ENCODE peak calls at places on chromosome 17, in five cellular contexts. P, R, I, D and S are unnamed samples.

GRCh38 chr17:29929006-29929543 is 953 bp downstream of the SSH2 start:
- DNase-seq in P (peak; percentile 38), R (no peak), I (peak; percentile 57), D (peak; percentile 7), S (no peak)

GRCh38 chr17:73103661-73104335 is 11.3 kb upstream of the SLC39A11 start:
- DNase-seq in P (no peak), R (no peak), I (no peak), D (peak; percentile 47), S (no peak)

GRCh38 chr17:39177256-39177655 is 11.3 kb upstream of the ARL5C start:
- DNase-seq in P (peak; percentile 59), R (peak; percentile 94), I (peak; percentile 73), D (no peak), S (no peak)

GRCh38 chr17:74152591-74153455 is 50.7 kb upstream of the RPL38 start:
- DNase-seq in P (peak; percentile 91), R (no peak), I (no peak), D (no peak), S (no peak)

GRCh38 chr17:31789707-31790505 is 69.1 kb downstream of the COPRS start:
- DNase-seq in P (no peak), R (no peak), I (no peak), D (no peak), S (peak; percentile 22)

GRCh38 chr17:57308543-57309186 is 52.3 kb downstream of the MSI2 start:
- DNase-seq in P (no peak), R (no peak), I (no peak), D (no peak), S (no peak)

GRCh38 chr17:31702040-31702439 is 157.0 kb downstream of the COPRS start:
- DNase-seq in P (no peak), R (no peak), I (no peak), D (no peak), S (no peak)

GRCh38 chr17:58377005-58377660 is 25.1 kb upstream of the SUPT4H1 start:
- DNase-seq in P (no peak), R (no peak), I (no peak), D (no peak), S (no peak)

GRCh38 chr17:32936894-32937500 is 9.0 kb downstream of the TMEM98 start:
- DNase-seq in P (peak; percentile 80), R (peak; percentile 92), I (peak; percentile 69), D (peak; percentile 49), S (peak; percentile 35)

GRCh38 chr17:78131172-78132085 is 858 bp downstream of the TMC8 start:
- DNase-seq in P (peak; percentile 81), R (no peak), I (no peak), D (no peak), S (no peak)

GRCh38 chr17:869567-870530 is 87.7 kb downstream of the MRM3 start:
- DNase-seq in P (no peak), R (no peak), I (peak; percentile 56), D (peak; percentile 37), S (no peak)

GRCh38 chr17:39996162-39996561 is 15.6 kb downstream of the PSMD3 start:
- DNase-seq in P (no peak), R (no peak), I (no peak), D (no peak), S (no peak)

GRCh38 chr17:68734911-68735310 is 133.7 kb upstream of the FAM20A start:
- DNase-seq in P (no peak), R (no peak), I (no peak), D (no peak), S (no peak)

GRCh38 chr17:46976626-46977270 is 2.3 kb downstream of the RPRML start:
- DNase-seq in P (no peak), R (no peak), I (peak; percentile 48), D (no peak), S (no peak)

GRCh38 chr17:79925242-79925957 is 86.2 kb upstream of the CBX4 start:
- DNase-seq in P (no peak), R (no peak), I (peak; percentile 69), D (no peak), S (no peak)

GRCh38 chr17:82826956-82827355 is 12.9 kb downstream of the ZNF750 start:
- DNase-seq in P (no peak), R (no peak), I (no peak), D (no peak), S (no peak)

GRCh38 chr17:80523054-80523744 is 21.4 kb upstream of the RPTOR start:
- DNase-seq in P (no peak), R (no peak), I (no peak), D (no peak), S (no peak)

GRCh38 chr17:62703776-62704380 is 76.4 kb downstream of the MRC2 start:
- DNase-seq in P (peak; percentile 96), R (peak; percentile 88), I (peak; percentile 74), D (no peak), S (peak; percentile 81)

GRCh38 chr17:78013683-78014467 is 55.4 kb downstream of the TNRC6C start:
- DNase-seq in P (peak; percentile 71), R (peak; percentile 44), I (peak; percentile 73), D (peak; percentile 65), S (no peak)

GRCh38 chr17:39751016-39751543 is 13.3 kb downstream of the GRB7 start:
- DNase-seq in P (no peak), R (no peak), I (no peak), D (no peak), S (no peak)

GRCh38 chr17:36127882-36128369 is 24.3 kb downstream of the CCL4 start:
- DNase-seq in P (no peak), R (no peak), I (no peak), D (no peak), S (no peak)

GRCh38 chr17:81090361-81091133 is 55.6 kb downstream of the BAIAP2 start:
- DNase-seq in P (peak; percentile 83), R (peak; percentile 77), I (peak; percentile 44), D (no peak), S (no peak)

GRCh38 chr17:20066253-20066652 is 57.1 kb downstream of the SPECC1 start:
- DNase-seq in P (no peak), R (no peak), I (peak; percentile 84), D (peak; percentile 38), S (no peak)

GRCh38 chr17:37717627-37718382 is 27.1 kb downstream of the HNF1B start:
- DNase-seq in P (no peak), R (no peak), I (no peak), D (no peak), S (no peak)

GRCh38 chr17:63785556-63785955 is 11.6 kb downstream of the DDX42 start:
- DNase-seq in P (no peak), R (no peak), I (no peak), D (no peak), S (no peak)

GRCh38 chr17:63439682-63440081 is 6.4 kb downstream of the CYB561 start:
- DNase-seq in P (no peak), R (no peak), I (no peak), D (no peak), S (no peak)

GRCh38 chr17:78903101-78903779 is at the start of gene CEP295NL:
- DNase-seq in P (peak; percentile 78), R (no peak), I (peak; percentile 57), D (no peak), S (no peak)

GRCh38 chr17:75476274-75476673 is 19.8 kb downstream of the TMEM94 start:
- DNase-seq in P (no peak), R (no peak), I (no peak), D (peak; percentile 29), S (no peak)

GRCh38 chr17:66661411-66661843 is 173.5 kb upstream of the CACNG5 start:
- DNase-seq in P (no peak), R (no peak), I (peak; percentile 77), D (peak; percentile 25), S (no peak)

DNA sequence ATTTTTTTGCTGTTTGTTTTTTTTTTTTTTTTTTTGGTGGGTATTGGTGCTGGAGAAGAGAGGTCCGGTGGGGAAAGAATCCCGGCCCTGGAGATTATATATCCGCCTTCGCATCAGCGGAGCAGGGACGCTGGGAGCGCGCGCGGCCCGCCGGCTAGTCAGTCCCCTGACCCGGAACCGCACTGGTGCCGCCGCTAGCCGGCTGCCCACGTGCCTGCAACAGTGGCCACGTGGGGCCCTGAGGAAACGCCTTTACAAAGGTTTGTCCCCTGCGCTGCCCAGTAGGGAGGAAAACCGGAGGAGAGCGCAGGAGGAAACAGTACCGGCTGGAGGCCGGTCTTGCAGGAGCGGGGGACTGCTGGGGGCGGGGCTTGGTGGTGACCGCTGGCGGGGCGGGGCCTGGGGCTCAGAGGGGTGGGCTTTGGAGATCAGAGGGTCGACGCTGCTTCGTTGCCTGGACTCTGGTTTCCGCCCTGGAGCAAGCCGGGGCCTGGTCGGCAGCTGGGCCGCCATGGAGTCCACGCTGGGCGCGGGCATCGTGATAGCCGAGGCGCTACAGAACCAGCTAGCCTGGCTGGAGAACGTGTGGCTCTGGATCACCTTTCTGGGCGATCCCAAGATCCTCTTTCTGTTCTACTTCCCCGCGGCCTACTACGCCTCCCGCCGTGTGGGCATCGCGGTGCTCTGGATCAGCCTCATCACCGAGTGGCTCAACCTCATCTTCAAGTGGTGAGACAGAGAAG is at the start of gene G6PC3:
- DNase-seq in P (peak; percentile 99), R (peak; percentile 98), I (peak; percentile 99), D (peak; percentile 97), S (peak; percentile 73)
- TF ChIP-seq CTCF in P (no peak), R (no peak), I (no peak), D (peak; percentile 24), S (no peak)

GRCh38 chr17:17784599-17785264 is 52.1 kb downstream of the SREBF1 start:
- DNase-seq in P (peak; percentile 60), R (no peak), I (peak; percentile 71), D (peak; percentile 12), S (no peak)
- TF ChIP-seq CTCF in P (peak; percentile 25), R (no peak), I (no peak), D (peak; percentile 57), S (no peak)

GRCh38 chr17:51230306-51230705 is 29.5 kb downstream of the MBTD1 start:
- DNase-seq in P (no peak), R (no peak), I (no peak), D (no peak), S (no peak)

GRCh38 chr17:51229889-51230288 is 30.0 kb downstream of the MBTD1 start:
- DNase-seq in P (no peak), R (no peak), I (no peak), D (no peak), S (no peak)

GRCh38 chr17:51221322-51221721 is 38.5 kb downstream of the MBTD1 start:
- DNase-seq in P (no peak), R (no peak), I (no peak), D (no peak), S (no peak)

GRCh38 chr17:51228177-51228576 is 31.7 kb downstream of the MBTD1 start:
- DNase-seq in P (no peak), R (no peak), I (no peak), D (peak; percentile 22), S (no peak)

GRCh38 chr17:51224615-51225262 is 35.1 kb downstream of the MBTD1 start:
- DNase-seq in P (no peak), R (no peak), I (no peak), D (no peak), S (no peak)
- TF ChIP-seq CTCF in P (peak; percentile 19), R (no peak), I (no peak), D (no peak), S (no peak)

GRCh38 chr17:16462070-16462864 is 29.7 kb downstream of the LRRC75A start:
- DNase-seq in P (no peak), R (no peak), I (no peak), D (no peak), S (no peak)

GRCh38 chr17:16461606-16461866 is 30.5 kb downstream of the LRRC75A start:
- DNase-seq in P (no peak), R (no peak), I (no peak), D (no peak), S (no peak)

GRCh38 chr17:16464641-16465312 is 27.2 kb downstream of the LRRC75A start:
- DNase-seq in P (no peak), R (no peak), I (no peak), D (no peak), S (no peak)

GRCh38 chr17:16464001-16464640 is 27.9 kb downstream of the LRRC75A start:
- DNase-seq in P (peak; percentile 74), R (no peak), I (no peak), D (no peak), S (no peak)

GRCh38 chr17:16463341-16464000 is 28.5 kb downstream of the LRRC75A start:
- DNase-seq in P (peak; percentile 95), R (no peak), I (peak; percentile 62), D (no peak), S (no peak)
- TF ChIP-seq CTCF in P (peak; percentile 42), R (no peak), I (no peak), D (peak; percentile 45), S (no peak)